ENCODE peak calls at places on chromosome X, in ten cellular contexts. D is A549, O is uterus, K is thyroid gland, J is K562, L is breast epithelium, X is suprapubic skin, T is stomach, R is sigmoid colon, Z is ovary. I is an unnamed sample.

GRCh38 chrX:100449696-100450606 is 39.9 kb upstream of the PCDH19 start:
- DNase-seq in D (no peak), L (no peak), J (no peak), O (no peak), Z (no peak), K (peak), R (no peak), T (no peak), X (no peak), I (no peak)

GRCh38 chrX:99371976-99372595 is 1038.0 kb downstream of the PCDH19 start:
- DNase-seq in K (no peak), Z (no peak), X (no peak), L (no peak), T (no peak), R (peak), O (no peak), D (no peak), J (no peak), I (no peak)

GRCh38 chrX:145213504-145213903 is 33.8 kb upstream of the SPANXN1 start:
- DNase-seq in T (no peak), K (no peak), Z (no peak), O (no peak), X (no peak), J (no peak), D (peak), R (no peak), L (no peak), I (no peak)

GRCh38 chrX:150767045-150767395 is 73.8 kb downstream of the MTMR1 start:
- DNase-seq in T (peak), O (no peak), J (peak), L (no peak), R (no peak), Z (no peak), X (no peak), K (peak), D (no peak), I (no peak)

GRCh38 chrX:25017667-25018247 is 2.0 kb upstream of the ARX start:
- DNase-seq in O (no peak), K (no peak), L (no peak), J (no peak), T (no peak), R (no peak), X (no peak), D (no peak), Z (peak), I (no peak)

GRCh38 chrX:38880460-38880859 is 79.2 kb downstream of the MID1IP1 start:
- DNase-seq in T (no peak), O (no peak), D (peak), R (no peak), L (no peak), X (no peak), J (no peak), Z (no peak), K (no peak), I (no peak)

GRCh38 chrX:46257451-46257879 is 287.8 kb downstream of the ZNF674 start:
- DNase-seq in D (no peak), X (no peak), T (no peak), O (no peak), K (no peak), L (no peak), R (no peak), Z (no peak), J (no peak), I (no peak)

GRCh38 chrX:132058050-132058449 is 34.9 kb downstream of the STK26 start:
- DNase-seq in K (no peak), L (no peak), T (no peak), D (no peak), J (no peak), R (no peak), O (no peak), Z (no peak), X (no peak), I (no peak)

GRCh38 chrX:1673337-1673736 is 58.5 kb downstream of the ASMT start:
- DNase-seq in J (peak), Z (no peak), L (no peak), D (peak), K (peak), R (no peak), O (no peak), T (no peak), X (peak), I (no peak)

GRCh38 chrX:103536071-103536470 is 16.8 kb upstream of the RAB40A start:
- DNase-seq in Z (no peak), R (no peak), T (no peak), J (no peak), O (no peak), L (no peak), X (no peak), D (no peak), K (no peak), I (no peak)

GRCh38 chrX:103538728-103539127 is 19.4 kb upstream of the RAB40A start:
- DNase-seq in L (no peak), T (no peak), D (no peak), J (no peak), K (no peak), O (no peak), R (no peak), X (no peak), Z (no peak), I (no peak)

GRCh38 chrX:103537871-103538387 is 18.6 kb upstream of the RAB40A start:
- DNase-seq in D (no peak), K (no peak), J (no peak), Z (no peak), X (no peak), O (no peak), R (no peak), L (no peak), T (no peak), I (no peak)

GRCh38 chrX:103535206-103535605 is 15.9 kb upstream of the RAB40A start:
- DNase-seq in K (no peak), Z (no peak), L (no peak), X (no peak), O (no peak), D (no peak), R (no peak), T (no peak), J (no peak), I (no peak)

DNA sequence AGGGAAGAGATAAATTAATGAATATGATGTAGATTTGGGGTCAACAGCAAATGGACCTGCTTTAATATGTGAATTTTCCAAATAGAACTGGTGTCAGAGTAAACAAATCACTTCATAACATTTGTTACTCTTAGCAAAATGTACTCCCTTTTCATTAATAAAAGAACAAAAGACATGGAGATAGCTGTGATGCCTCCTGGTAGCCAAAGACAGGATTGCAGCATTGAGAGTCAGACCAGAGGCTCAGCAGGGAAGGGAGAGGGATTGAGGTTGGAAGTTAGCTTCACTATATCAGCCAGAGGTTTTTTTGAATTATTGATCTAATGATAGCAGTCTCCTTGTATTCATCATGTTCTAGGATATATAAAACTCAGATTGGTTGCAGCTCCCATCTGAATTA is 17.4 kb upstream of the RAB40A start:
- DNase-seq in L (no peak), Z (no peak), D (no peak), J (no peak), T (no peak), O (no peak), K (no peak), X (no peak), R (no peak), I (no peak)
- TF ChIP-seq CTCF in L (no peak), Z (no peak), D (no peak), J (no peak), T (no peak), O (no peak), K (no peak), X (no peak), R (no peak), I (no peak)

GRCh38 chrX:50066318-50066937 is 134.4 kb downstream of the AKAP4 start:
- DNase-seq in D (no peak), Z (no peak), X (no peak), J (no peak), R (no peak), K (no peak), T (no peak), L (no peak), O (no peak), I (no peak)

GRCh38 chrX:50071507-50071906 is 129.3 kb downstream of the AKAP4 start:
- DNase-seq in O (no peak), Z (no peak), D (no peak), X (no peak), J (no peak), K (no peak), L (no peak), R (no peak), T (no peak), I (no peak)

GRCh38 chrX:50068893-50069292 is 131.9 kb downstream of the AKAP4 start:
- DNase-seq in O (no peak), T (no peak), X (no peak), Z (no peak), D (no peak), K (no peak), L (no peak), J (no peak), R (no peak), I (no peak)

GRCh38 chrX:50068293-50068568 is 132.6 kb downstream of the AKAP4 start:
- DNase-seq in L (no peak), J (no peak), O (no peak), T (no peak), D (no peak), R (no peak), Z (no peak), K (no peak), X (no peak), I (no peak)

DNA sequence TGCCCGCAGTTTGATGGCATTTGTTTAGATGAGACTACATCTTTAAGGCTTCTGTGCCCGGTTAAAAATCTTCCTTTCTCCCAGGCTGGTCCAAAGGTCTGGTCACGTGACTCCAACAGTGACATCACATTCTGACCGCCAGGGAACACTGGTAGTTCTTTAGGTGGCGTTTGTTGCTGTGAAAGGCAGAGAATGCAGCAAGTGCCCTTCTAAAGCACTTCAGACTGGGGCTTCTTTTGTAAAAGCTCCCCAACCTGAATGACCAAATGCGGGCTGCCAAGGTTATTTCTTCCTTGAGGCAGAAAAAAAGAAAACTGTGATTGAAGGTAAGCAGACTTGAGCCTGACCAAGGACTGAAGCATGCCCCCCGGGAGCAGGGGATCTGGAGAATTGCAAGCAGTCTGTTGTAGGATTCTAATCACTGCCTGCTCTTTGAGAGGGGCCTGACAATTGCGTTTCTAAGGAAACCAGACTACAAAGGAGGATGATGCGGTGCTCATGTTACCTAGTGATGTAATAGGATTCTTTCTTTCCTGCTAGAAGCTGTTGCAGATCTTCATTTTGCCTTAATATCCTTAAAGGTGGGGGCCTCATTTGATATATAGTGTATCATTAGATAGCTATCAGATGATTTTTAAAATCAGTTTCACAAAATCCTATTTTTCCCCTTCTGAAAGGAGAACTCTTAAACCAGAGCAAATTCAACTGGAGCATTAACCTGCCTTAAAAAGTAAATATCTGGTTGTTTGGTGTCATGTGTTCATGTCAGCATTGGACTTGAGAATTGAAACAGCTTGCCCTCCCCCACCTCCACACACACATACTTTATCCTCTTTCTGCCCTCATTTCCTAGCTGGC is 133.1 kb downstream of the AKAP4 start:
- DNase-seq in X (no peak), D (peak), O (no peak), L (no peak), R (no peak), T (no peak), K (peak), J (no peak), Z (peak), I (peak)
- TF ChIP-seq POLR2A in X (no peak), D (no peak), O (no peak), L (no peak), R (no peak), T (no peak), K (no peak), J (no peak), Z (no peak), I (peak)

GRCh38 chrX:21382715-21383114 is 8.5 kb downstream of the CNKSR2 start:
- DNase-seq in L (no peak), T (no peak), D (peak), K (no peak), R (no peak), Z (no peak), O (no peak), J (no peak), X (no peak), I (no peak)
- TF ChIP-seq CTCF in L (peak), T (no peak), D (no peak), K (no peak), R (no peak), Z (no peak), O (no peak), J (no peak), X (peak), I (peak)

GRCh38 chrX:16771483-16772398 is 14.5 kb upstream of the TXLNG start:
- DNase-seq in R (no peak), T (no peak), X (no peak), L (no peak), K (peak), D (peak), O (no peak), J (peak), Z (no peak), I (peak)
- TF ChIP-seq POLR2A in R (no peak), T (no peak), X (no peak), L (no peak), K (no peak), D (peak), O (no peak), J (peak), Z (no peak), I (no peak)

GRCh38 chrX:5681159-5681558 is 547.5 kb downstream of the NLGN4X start:
- DNase-seq in D (no peak), K (no peak), Z (no peak), R (no peak), J (peak), O (no peak), L (no peak), X (no peak), T (no peak), I (no peak)
- TF ChIP-seq CTCF in D (no peak), K (no peak), Z (no peak), R (no peak), J (no peak), O (no peak), L (no peak), X (no peak), T (no peak), I (no peak)

I was measured in Peyer's patch.